ENCODE peak calls at places on chromosomes 7 and 10, in five cellular contexts. One of them, this sample, is unnamed. For H3K27me3, the result is how much of the 10 kb centered on the place peaks cover.

GRCh38 chr7:107180378-107180777 is 11.6 kb downstream of the HBP1 start:
- DNase-seq in adrenal gland: peak
- DNase-seq in astrocyte: peak
- DNase-seq in heart right ventricle: no peak
- DNase-seq in GM23338: no peak
- DNase-seq in this sample: no peak

GRCh38 chr7:144820557-144820956 is 15.3 kb downstream of the TPK1 start:
- DNase-seq in GM23338: no peak
- DNase-seq in astrocyte: no peak
- DNase-seq in adrenal gland: no peak
- DNase-seq in heart right ventricle: no peak
- DNase-seq in this sample: no peak

GRCh38 chr10:126350216-126350992 is 37.9 kb downstream of the ADAM12 start:
- DNase-seq in heart right ventricle: no peak
- DNase-seq in adrenal gland: no peak
- DNase-seq in astrocyte: peak
- DNase-seq in GM23338: no peak
- DNase-seq in this sample: peak

GRCh38 chr7:15508258-15508657 is 53.6 kb downstream of the AGMO start:
- DNase-seq in adrenal gland: no peak
- DNase-seq in astrocyte: peak
- DNase-seq in GM23338: no peak
- DNase-seq in heart right ventricle: no peak
- DNase-seq in this sample: peak

GRCh38 chr7:44587843-44588711 is 6.0 kb upstream of the TMED4 start:
- DNase-seq in astrocyte: peak
- DNase-seq in heart right ventricle: no peak
- DNase-seq in adrenal gland: peak
- DNase-seq in GM23338: peak
- DNase-seq in this sample: no peak

GRCh38 chr10:87608756-87609155 is 50.9 kb upstream of the PAPSS2 start:
- DNase-seq in astrocyte: no peak
- DNase-seq in adrenal gland: no peak
- DNase-seq in GM23338: peak
- DNase-seq in heart right ventricle: no peak
- DNase-seq in this sample: no peak

GRCh38 chr7:47940482-47941001 is 7.7 kb downstream of the PKD1L1 start:
- DNase-seq in astrocyte: peak
- DNase-seq in GM23338: no peak
- DNase-seq in heart right ventricle: peak
- DNase-seq in adrenal gland: no peak
- DNase-seq in this sample: peak

GRCh38 chr10:29757551-29758297 is 123.0 kb upstream of the SVIL start:
- DNase-seq in astrocyte: peak
- DNase-seq in adrenal gland: no peak
- DNase-seq in heart right ventricle: no peak
- DNase-seq in GM23338: no peak
- DNase-seq in this sample: no peak

GRCh38 chr7:132004528-132004927 is 448.1 kb upstream of the PODXL start:
- DNase-seq in GM23338: peak
- DNase-seq in astrocyte: peak
- DNase-seq in heart right ventricle: peak
- DNase-seq in adrenal gland: no peak
- DNase-seq in this sample: no peak

GRCh38 chr10:130175074-130175473 is 38.9 kb downstream of the GLRX3 start:
- DNase-seq in astrocyte: no peak
- DNase-seq in adrenal gland: no peak
- DNase-seq in GM23338: no peak
- DNase-seq in heart right ventricle: no peak
- DNase-seq in this sample: no peak

GRCh38 chr7:156932006-156932405 is 17.5 kb upstream of the NOM1 start:
- DNase-seq in astrocyte: no peak
- DNase-seq in heart right ventricle: no peak
- DNase-seq in adrenal gland: no peak
- DNase-seq in GM23338: no peak
- DNase-seq in this sample: no peak

GRCh38 chr10:110835841-110836240 is 35.9 kb upstream of the PDCD4 start:
- DNase-seq in GM23338: no peak
- DNase-seq in adrenal gland: no peak
- DNase-seq in astrocyte: no peak
- DNase-seq in heart right ventricle: no peak
- DNase-seq in this sample: no peak

GRCh38 chr10:9198611-9199010 is 1144.1 kb downstream of the GATA3 start:
- DNase-seq in adrenal gland: no peak
- DNase-seq in GM23338: no peak
- DNase-seq in astrocyte: peak
- DNase-seq in heart right ventricle: no peak
- DNase-seq in this sample: peak

GRCh38 chr10:133328358-133329343 is 8.0 kb downstream of the CALY start:
- DNase-seq in GM23338: no peak
- DNase-seq in adrenal gland: no peak
- DNase-seq in heart right ventricle: no peak
- DNase-seq in astrocyte: no peak
- DNase-seq in this sample: no peak
- H3K27me3 ChIP-seq in GM23338: half or more
- H3K27me3 ChIP-seq in adrenal gland: under half
- H3K27me3 ChIP-seq in heart right ventricle: half or more
- H3K27me3 ChIP-seq in astrocyte: under half
- H3K27me3 ChIP-seq in this sample: under half

DNA sequence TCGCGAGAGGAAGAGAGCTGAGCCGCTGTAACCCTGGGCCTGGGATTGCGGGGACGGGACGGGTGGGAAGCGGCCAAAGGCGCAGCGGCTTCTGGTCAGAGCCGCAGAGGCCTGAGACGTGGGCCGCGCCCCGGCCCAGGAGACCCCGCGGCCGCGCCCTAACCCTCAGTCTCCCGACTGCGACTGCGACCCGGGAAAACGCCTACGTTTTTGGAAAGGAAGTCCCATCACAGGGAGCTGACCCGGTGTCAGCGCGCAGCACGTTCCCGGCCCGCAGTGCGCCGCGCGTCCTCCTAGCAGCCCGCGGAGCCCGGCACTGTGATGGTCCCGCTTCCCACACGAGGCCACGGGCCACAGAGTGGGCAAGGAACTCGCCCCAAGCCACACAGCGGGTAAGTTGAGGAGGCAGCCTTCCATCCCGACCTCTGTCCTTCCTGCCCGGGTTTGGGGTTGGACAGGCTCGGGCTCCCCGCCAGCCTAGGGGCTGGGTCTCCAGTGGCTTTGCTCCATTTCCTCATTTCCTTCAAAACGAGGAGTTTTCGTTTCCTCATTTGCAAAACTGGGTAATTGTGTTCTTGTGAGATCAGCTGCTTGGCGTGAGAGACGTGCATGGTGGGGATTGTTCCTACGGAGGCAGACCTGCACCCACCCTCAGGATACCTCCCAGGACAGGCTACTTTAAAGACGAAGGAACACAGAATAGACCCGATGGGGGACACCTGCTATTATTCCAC is 1.2 kb downstream of the GPNMB start:
- DNase-seq in heart right ventricle: peak
- DNase-seq in astrocyte: no peak
- DNase-seq in GM23338: peak
- DNase-seq in adrenal gland: peak
- DNase-seq in this sample: no peak
- H3K4me3 ChIP-seq in heart right ventricle: peak
- H3K4me3 ChIP-seq in astrocyte: peak
- H3K4me3 ChIP-seq in GM23338: peak
- H3K4me3 ChIP-seq in adrenal gland: no peak
- H3K4me3 ChIP-seq in this sample: peak

GRCh38 chr10:132478341-132479023 is 59.1 kb upstream of the INPP5A start:
- DNase-seq in adrenal gland: no peak
- DNase-seq in GM23338: no peak
- DNase-seq in heart right ventricle: no peak
- DNase-seq in astrocyte: no peak
- DNase-seq in this sample: no peak
- H3K27me3 ChIP-seq in adrenal gland: under half
- H3K27me3 ChIP-seq in GM23338: under half
- H3K27me3 ChIP-seq in heart right ventricle: under half
- H3K27me3 ChIP-seq in astrocyte: under half
- H3K27me3 ChIP-seq in this sample: under half

DNA sequence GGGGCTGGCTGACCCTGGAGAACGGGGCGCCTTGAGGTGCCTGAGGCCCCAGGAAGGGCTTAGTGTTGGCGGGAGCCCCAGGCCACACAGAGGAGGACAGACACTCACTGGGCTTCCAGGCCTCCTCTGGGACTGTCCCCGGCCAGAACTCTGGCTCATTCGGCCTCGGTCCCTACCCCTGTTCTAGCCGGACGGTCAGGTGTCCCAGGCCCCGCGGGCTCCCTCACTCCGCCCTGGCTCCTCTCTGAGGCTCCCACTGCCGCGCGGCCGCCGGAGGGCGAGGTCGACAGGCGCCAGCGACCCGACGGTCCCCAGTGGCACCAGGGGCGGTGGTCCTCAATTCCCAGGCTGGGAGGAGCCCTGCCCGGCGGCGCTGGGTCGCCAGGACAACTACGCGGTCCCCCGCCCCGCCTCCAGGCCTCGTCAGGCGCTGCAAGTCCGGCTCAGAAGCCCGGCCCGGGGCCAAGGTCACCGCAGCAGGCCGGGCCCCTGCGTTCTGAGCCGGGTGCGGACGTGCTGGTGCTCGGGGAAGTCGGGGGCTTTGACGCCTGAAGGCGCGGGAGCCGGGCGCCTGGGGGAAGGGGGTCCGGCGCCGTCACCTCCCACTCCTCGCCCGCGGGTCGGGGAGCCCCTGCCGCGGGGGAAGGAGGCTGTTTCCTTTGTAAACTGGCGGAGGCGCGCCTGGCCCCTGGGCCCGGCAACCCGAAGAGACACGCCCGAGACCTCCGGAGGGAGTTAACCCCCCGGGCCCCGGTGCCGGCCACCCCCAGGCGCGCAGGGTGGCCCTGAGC is 1.1 kb upstream of the PWWP2B start:
- DNase-seq in heart right ventricle: peak
- DNase-seq in astrocyte: no peak
- DNase-seq in adrenal gland: peak
- DNase-seq in GM23338: peak
- DNase-seq in this sample: no peak
- H3K4me3 ChIP-seq in heart right ventricle: peak
- H3K4me3 ChIP-seq in astrocyte: peak
- H3K4me3 ChIP-seq in adrenal gland: no peak
- H3K4me3 ChIP-seq in GM23338: peak
- H3K4me3 ChIP-seq in this sample: peak

GRCh38 chr7:34371922-34372321 is 286.1 kb upstream of the NPSR1 start:
- DNase-seq in astrocyte: no peak
- DNase-seq in heart right ventricle: no peak
- DNase-seq in adrenal gland: no peak
- DNase-seq in GM23338: no peak
- DNase-seq in this sample: no peak

DNA sequence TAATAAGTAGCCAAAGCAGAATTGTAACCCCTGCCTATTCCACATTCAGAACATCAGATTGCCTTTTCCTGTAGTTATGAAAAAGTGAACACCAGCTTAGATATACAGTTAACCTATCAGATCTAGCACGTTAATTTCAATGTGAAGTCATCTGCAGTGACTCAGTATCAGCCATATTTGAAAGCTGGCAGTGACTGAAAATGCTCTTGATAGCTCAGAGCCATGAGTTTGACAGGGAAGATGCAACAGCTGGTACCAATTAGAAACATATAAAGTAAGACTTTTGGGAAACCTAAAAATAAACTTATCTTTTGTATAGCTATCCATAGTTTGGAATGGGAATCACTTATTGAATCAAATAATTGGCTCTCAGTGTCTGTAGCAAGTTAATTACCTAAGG is 284.1 kb upstream of the NPSR1 start:
- DNase-seq in GM23338: no peak
- DNase-seq in astrocyte: no peak
- DNase-seq in adrenal gland: no peak
- DNase-seq in heart right ventricle: no peak
- DNase-seq in this sample: peak
- H3K27me3 ChIP-seq in GM23338: under half
- H3K27me3 ChIP-seq in astrocyte: under half
- H3K27me3 ChIP-seq in adrenal gland: under half
- H3K27me3 ChIP-seq in heart right ventricle: under half
- H3K27me3 ChIP-seq in this sample: under half

GRCh38 chr10:117135026-117135372 is 3.1 kb downstream of the VAX1 start:
- DNase-seq in adrenal gland: no peak
- DNase-seq in heart right ventricle: no peak
- DNase-seq in GM23338: peak
- DNase-seq in astrocyte: no peak
- DNase-seq in this sample: no peak

GRCh38 chr10:117131390-117132327 is 6.4 kb downstream of the VAX1 start:
- DNase-seq in GM23338: peak
- DNase-seq in heart right ventricle: no peak
- DNase-seq in astrocyte: no peak
- DNase-seq in adrenal gland: no peak
- DNase-seq in this sample: no peak

GRCh38 chr10:117132751-117133231 is 5.3 kb downstream of the VAX1 start:
- DNase-seq in GM23338: peak
- DNase-seq in astrocyte: no peak
- DNase-seq in adrenal gland: no peak
- DNase-seq in heart right ventricle: no peak
- DNase-seq in this sample: no peak

GRCh38 chr10:117134084-117135025 is 3.7 kb downstream of the VAX1 start:
- DNase-seq in GM23338: peak
- DNase-seq in adrenal gland: no peak
- DNase-seq in astrocyte: no peak
- DNase-seq in heart right ventricle: no peak
- DNase-seq in this sample: no peak

GRCh38 chr10:117133273-117134083 is 4.6 kb downstream of the VAX1 start:
- DNase-seq in astrocyte: no peak
- DNase-seq in heart right ventricle: no peak
- DNase-seq in adrenal gland: no peak
- DNase-seq in GM23338: peak
- DNase-seq in this sample: no peak
- H3K4me3 ChIP-seq in astrocyte: no peak
- H3K4me3 ChIP-seq in heart right ventricle: no peak
- H3K4me3 ChIP-seq in adrenal gland: no peak
- H3K4me3 ChIP-seq in GM23338: peak
- H3K4me3 ChIP-seq in this sample: no peak

GRCh38 chr7:138752568-138753518 is 45.0 kb upstream of the TMEM213 start:
- DNase-seq in heart right ventricle: peak
- DNase-seq in astrocyte: peak
- DNase-seq in GM23338: peak
- DNase-seq in adrenal gland: peak
- DNase-seq in this sample: no peak

GRCh38 chr7:138753611-138754010 is 44.2 kb upstream of the TMEM213 start:
- DNase-seq in adrenal gland: no peak
- DNase-seq in GM23338: no peak
- DNase-seq in astrocyte: no peak
- DNase-seq in heart right ventricle: no peak
- DNase-seq in this sample: no peak

GRCh38 chr7:138750473-138750872 is 47.3 kb upstream of the TMEM213 start:
- DNase-seq in heart right ventricle: no peak
- DNase-seq in astrocyte: no peak
- DNase-seq in adrenal gland: no peak
- DNase-seq in GM23338: no peak
- DNase-seq in this sample: no peak

GRCh38 chr7:138748666-138749065 is 47.5 kb upstream of the SVOPL start:
- DNase-seq in adrenal gland: no peak
- DNase-seq in heart right ventricle: no peak
- DNase-seq in GM23338: no peak
- DNase-seq in astrocyte: no peak
- DNase-seq in this sample: no peak

GRCh38 chr7:138750926-138751464 is 46.8 kb upstream of the TMEM213 start:
- DNase-seq in GM23338: no peak
- DNase-seq in heart right ventricle: no peak
- DNase-seq in astrocyte: no peak
- DNase-seq in adrenal gland: no peak
- DNase-seq in this sample: no peak
- H3K27me3 ChIP-seq in GM23338: under half
- H3K27me3 ChIP-seq in heart right ventricle: under half
- H3K27me3 ChIP-seq in astrocyte: under half
- H3K27me3 ChIP-seq in adrenal gland: under half
- H3K27me3 ChIP-seq in this sample: under half

GRCh38 chr10:101690461-101690860 is 4.5 kb downstream of the FBXW4 start:
- DNase-seq in astrocyte: peak
- DNase-seq in adrenal gland: no peak
- DNase-seq in GM23338: no peak
- DNase-seq in heart right ventricle: no peak
- DNase-seq in this sample: no peak
- H3K4me3 ChIP-seq in astrocyte: no peak
- H3K4me3 ChIP-seq in adrenal gland: no peak
- H3K4me3 ChIP-seq in GM23338: no peak
- H3K4me3 ChIP-seq in heart right ventricle: no peak
- H3K4me3 ChIP-seq in this sample: no peak